ENCODE peak calls at places on chromosome 4, in nine cellular contexts. One of them, this sample, is unnamed.

GRCh38 chr4:19301527-19301926 is 950.2 kb upstream of the SLIT2 start:
- DNase-seq in A549: no peak
- DNase-seq in activated naive CD4-positive, alpha-beta T cell treated with anti-CD3 and anti-CD28 coated beads, Interleukin-2, amount 10 ng/mL, durations not matched to agents 7 days and 5 days: no peak
- DNase-seq in CD8-positive, alpha-beta memory T cell: no peak
- DNase-seq in endothelial cell: no peak
- DNase-seq in bronchial epithelial cell: no peak
- DNase-seq in cardiac muscle cell: no peak
- DNase-seq in esophagus squamous epithelium: no peak
- DNase-seq in EL: peak
- DNase-seq in this sample: no peak

GRCh38 chr4:173537628-173538147 is 7.7 kb upstream of the HAND2 start:
- DNase-seq in esophagus squamous epithelium: no peak
- DNase-seq in bronchial epithelial cell: no peak
- DNase-seq in cardiac muscle cell: no peak
- DNase-seq in activated naive CD4-positive, alpha-beta T cell treated with anti-CD3 and anti-CD28 coated beads, Interleukin-2, amount 10 ng/mL, durations not matched to agents 7 days and 5 days: no peak
- DNase-seq in CD8-positive, alpha-beta memory T cell: no peak
- DNase-seq in A549: no peak
- DNase-seq in endothelial cell: no peak
- DNase-seq in EL: no peak
- DNase-seq in this sample: no peak

GRCh38 chr4:95867919-95868318 is 28.0 kb downstream of the PDHA2 start:
- DNase-seq in A549: peak
- DNase-seq in esophagus squamous epithelium: no peak
- DNase-seq in EL: no peak
- DNase-seq in cardiac muscle cell: peak
- DNase-seq in CD8-positive, alpha-beta memory T cell: no peak
- DNase-seq in activated naive CD4-positive, alpha-beta T cell treated with anti-CD3 and anti-CD28 coated beads, Interleukin-2, amount 10 ng/mL, durations not matched to agents 7 days and 5 days: no peak
- DNase-seq in endothelial cell: no peak
- DNase-seq in bronchial epithelial cell: peak
- DNase-seq in this sample: peak

GRCh38 chr4:7055990-7056325 is 11.9 kb downstream of the GRPEL1 start:
- DNase-seq in CD8-positive, alpha-beta memory T cell: no peak
- DNase-seq in esophagus squamous epithelium: no peak
- DNase-seq in cardiac muscle cell: no peak
- DNase-seq in EL: no peak
- DNase-seq in endothelial cell: no peak
- DNase-seq in bronchial epithelial cell: no peak
- DNase-seq in A549: no peak
- DNase-seq in activated naive CD4-positive, alpha-beta T cell treated with anti-CD3 and anti-CD28 coated beads, Interleukin-2, amount 10 ng/mL, durations not matched to agents 7 days and 5 days: no peak
- DNase-seq in this sample: no peak

GRCh38 chr4:130395871-130396270 is 1299.9 kb downstream of the C4orf33 start:
- DNase-seq in bronchial epithelial cell: peak
- DNase-seq in A549: peak
- DNase-seq in cardiac muscle cell: no peak
- DNase-seq in activated naive CD4-positive, alpha-beta T cell treated with anti-CD3 and anti-CD28 coated beads, Interleukin-2, amount 10 ng/mL, durations not matched to agents 7 days and 5 days: no peak
- DNase-seq in esophagus squamous epithelium: no peak
- DNase-seq in endothelial cell: no peak
- DNase-seq in EL: peak
- DNase-seq in CD8-positive, alpha-beta memory T cell: no peak
- DNase-seq in this sample: peak

GRCh38 chr4:76306882-76307669 is 543 bp downstream of the STBD1 start:
- DNase-seq in A549: peak
- DNase-seq in endothelial cell: peak
- DNase-seq in EL: peak
- DNase-seq in cardiac muscle cell: peak
- DNase-seq in activated naive CD4-positive, alpha-beta T cell treated with anti-CD3 and anti-CD28 coated beads, Interleukin-2, amount 10 ng/mL, durations not matched to agents 7 days and 5 days: peak
- DNase-seq in CD8-positive, alpha-beta memory T cell: no peak
- DNase-seq in bronchial epithelial cell: peak
- DNase-seq in esophagus squamous epithelium: no peak
- DNase-seq in this sample: peak

GRCh38 chr4:113781439-113782040 is 20.0 kb upstream of the CAMK2D start:
- DNase-seq in endothelial cell: no peak
- DNase-seq in activated naive CD4-positive, alpha-beta T cell treated with anti-CD3 and anti-CD28 coated beads, Interleukin-2, amount 10 ng/mL, durations not matched to agents 7 days and 5 days: no peak
- DNase-seq in EL: peak
- DNase-seq in bronchial epithelial cell: peak
- DNase-seq in CD8-positive, alpha-beta memory T cell: no peak
- DNase-seq in esophagus squamous epithelium: no peak
- DNase-seq in cardiac muscle cell: peak
- DNase-seq in A549: peak
- DNase-seq in this sample: peak

GRCh38 chr4:90240333-90240732 is 113.1 kb downstream of the CCSER1 start:
- DNase-seq in esophagus squamous epithelium: no peak
- DNase-seq in A549: no peak
- DNase-seq in EL: no peak
- DNase-seq in CD8-positive, alpha-beta memory T cell: no peak
- DNase-seq in endothelial cell: no peak
- DNase-seq in activated naive CD4-positive, alpha-beta T cell treated with anti-CD3 and anti-CD28 coated beads, Interleukin-2, amount 10 ng/mL, durations not matched to agents 7 days and 5 days: no peak
- DNase-seq in bronchial epithelial cell: no peak
- DNase-seq in cardiac muscle cell: no peak
- DNase-seq in this sample: no peak

GRCh38 chr4:145614235-145614615 is 5.0 kb upstream of the MMAA start:
- DNase-seq in EL: no peak
- DNase-seq in cardiac muscle cell: no peak
- DNase-seq in bronchial epithelial cell: no peak
- DNase-seq in endothelial cell: no peak
- DNase-seq in activated naive CD4-positive, alpha-beta T cell treated with anti-CD3 and anti-CD28 coated beads, Interleukin-2, amount 10 ng/mL, durations not matched to agents 7 days and 5 days: no peak
- DNase-seq in A549: no peak
- DNase-seq in esophagus squamous epithelium: no peak
- DNase-seq in CD8-positive, alpha-beta memory T cell: no peak
- DNase-seq in this sample: peak

GRCh38 chr4:159227984-159228383 is 125.1 kb downstream of the RAPGEF2 start:
- DNase-seq in esophagus squamous epithelium: no peak
- DNase-seq in cardiac muscle cell: peak
- DNase-seq in A549: peak
- DNase-seq in CD8-positive, alpha-beta memory T cell: no peak
- DNase-seq in bronchial epithelial cell: peak
- DNase-seq in activated naive CD4-positive, alpha-beta T cell treated with anti-CD3 and anti-CD28 coated beads, Interleukin-2, amount 10 ng/mL, durations not matched to agents 7 days and 5 days: no peak
- DNase-seq in endothelial cell: peak
- DNase-seq in EL: peak
- DNase-seq in this sample: peak